ENCODE peak calls at places on chromosomes 1 and 21, in eight cellular contexts. One of them, this sample, is unnamed.
A peak's percentile ranks its signal among the peaks of the same experiment; 100 is the strongest.

GRCh38 chr21:42513985-42514882 is 582 bp downstream of the SLC37A1 start:
- DNase-seq in suprapubic skin: peak; percentile 77
- DNase-seq in germinal center: peak; percentile 70
- DNase-seq in stimulated activated CD4-positive, alpha-beta T cell treated with anti-CD3 and anti-CD28 coated beads, Interleukin-12 subunit alpha, Interleukin-12 subunit beta, amount 100 ng/mL, for 48 hours: peak; percentile 35
- DNase-seq in anterior cingulate cortex: no peak
- DNase-seq in brain microvascular endothelial cell: no peak
- DNase-seq in NCI-H1105: peak; percentile 48
- DNase-seq in T1000: no peak
- DNase-seq in this sample: peak; percentile 88

GRCh38 chr1:29323636-29324035 is 87.3 kb downstream of the PTPRU start:
- DNase-seq in suprapubic skin: no peak
- DNase-seq in germinal center: no peak
- DNase-seq in stimulated activated CD4-positive, alpha-beta T cell treated with anti-CD3 and anti-CD28 coated beads, Interleukin-12 subunit alpha, Interleukin-12 subunit beta, amount 100 ng/mL, for 48 hours: no peak
- DNase-seq in anterior cingulate cortex: no peak
- DNase-seq in brain microvascular endothelial cell: no peak
- DNase-seq in NCI-H1105: no peak
- DNase-seq in T1000: no peak
- DNase-seq in this sample: no peak

GRCh38 chr1:236608930-236609726 is 4.8 kb upstream of the HEATR1 start:
- DNase-seq in suprapubic skin: no peak
- DNase-seq in germinal center: peak; percentile 11
- DNase-seq in stimulated activated CD4-positive, alpha-beta T cell treated with anti-CD3 and anti-CD28 coated beads, Interleukin-12 subunit alpha, Interleukin-12 subunit beta, amount 100 ng/mL, for 48 hours: no peak
- DNase-seq in anterior cingulate cortex: peak; percentile 29
- DNase-seq in brain microvascular endothelial cell: peak; percentile 40
- DNase-seq in NCI-H1105: peak; percentile 13
- DNase-seq in T1000: peak; percentile 31
- DNase-seq in this sample: peak; percentile 80

GRCh38 chr1:232927722-232928505 is 22.5 kb upstream of the NTPCR start:
- DNase-seq in suprapubic skin: no peak
- DNase-seq in germinal center: no peak
- DNase-seq in stimulated activated CD4-positive, alpha-beta T cell treated with anti-CD3 and anti-CD28 coated beads, Interleukin-12 subunit alpha, Interleukin-12 subunit beta, amount 100 ng/mL, for 48 hours: no peak
- DNase-seq in anterior cingulate cortex: no peak
- DNase-seq in brain microvascular endothelial cell: no peak
- DNase-seq in NCI-H1105: no peak
- DNase-seq in T1000: no peak
- DNase-seq in this sample: no peak

GRCh38 chr1:243638186-243638585 is 211.9 kb downstream of the AKT3 start:
- DNase-seq in suprapubic skin: no peak
- DNase-seq in germinal center: peak; percentile 2
- DNase-seq in stimulated activated CD4-positive, alpha-beta T cell treated with anti-CD3 and anti-CD28 coated beads, Interleukin-12 subunit alpha, Interleukin-12 subunit beta, amount 100 ng/mL, for 48 hours: no peak
- DNase-seq in anterior cingulate cortex: no peak
- DNase-seq in brain microvascular endothelial cell: no peak
- DNase-seq in NCI-H1105: no peak
- DNase-seq in T1000: no peak
- DNase-seq in this sample: no peak

GRCh38 chr1:27632387-27633297 is 2.3 kb downstream of the FGR start:
- DNase-seq in suprapubic skin: no peak
- DNase-seq in germinal center: peak; percentile 52
- DNase-seq in stimulated activated CD4-positive, alpha-beta T cell treated with anti-CD3 and anti-CD28 coated beads, Interleukin-12 subunit alpha, Interleukin-12 subunit beta, amount 100 ng/mL, for 48 hours: peak; percentile 60
- DNase-seq in anterior cingulate cortex: no peak
- DNase-seq in brain microvascular endothelial cell: no peak
- DNase-seq in NCI-H1105: no peak
- DNase-seq in T1000: no peak
- DNase-seq in this sample: no peak

GRCh38 chr1:204643503-204643902 is 42.0 kb downstream of the LRRN2 start:
- DNase-seq in suprapubic skin: no peak
- DNase-seq in germinal center: no peak
- DNase-seq in stimulated activated CD4-positive, alpha-beta T cell treated with anti-CD3 and anti-CD28 coated beads, Interleukin-12 subunit alpha, Interleukin-12 subunit beta, amount 100 ng/mL, for 48 hours: no peak
- DNase-seq in anterior cingulate cortex: no peak
- DNase-seq in brain microvascular endothelial cell: no peak
- DNase-seq in NCI-H1105: no peak
- DNase-seq in T1000: no peak
- DNase-seq in this sample: no peak

GRCh38 chr1:151968058-151968457 is 25.6 kb downstream of the S100A10 start:
- DNase-seq in suprapubic skin: no peak
- DNase-seq in germinal center: peak; percentile 61
- DNase-seq in stimulated activated CD4-positive, alpha-beta T cell treated with anti-CD3 and anti-CD28 coated beads, Interleukin-12 subunit alpha, Interleukin-12 subunit beta, amount 100 ng/mL, for 48 hours: peak; percentile 60
- DNase-seq in anterior cingulate cortex: no peak
- DNase-seq in brain microvascular endothelial cell: peak; percentile 43
- DNase-seq in NCI-H1105: peak; percentile 2
- DNase-seq in T1000: peak; percentile 20
- DNase-seq in this sample: peak; percentile 80

GRCh38 chr1:117587479-117588356 is 18.1 kb upstream of the TENT5C start:
- DNase-seq in suprapubic skin: no peak
- DNase-seq in germinal center: no peak
- DNase-seq in stimulated activated CD4-positive, alpha-beta T cell treated with anti-CD3 and anti-CD28 coated beads, Interleukin-12 subunit alpha, Interleukin-12 subunit beta, amount 100 ng/mL, for 48 hours: no peak
- DNase-seq in anterior cingulate cortex: no peak
- DNase-seq in brain microvascular endothelial cell: no peak
- DNase-seq in NCI-H1105: no peak
- DNase-seq in T1000: no peak
- DNase-seq in this sample: no peak